ENCODE peak calls at places on chromosomes 4 and X, in four cellular contexts. X, P, U and I are unnamed samples.

GRCh38 chr4:48342559-48342878 is 1.2 kb downstream of the SLAIN2 start:
- DNase-seq in X (no peak), P (no peak), U (no peak), I (no peak)

GRCh38 chrX:148530464-148531077 is 30.2 kb downstream of the AFF2 start:
- DNase-seq in X (no peak), P (peak; percentile 5), U (no peak), I (no peak)

GRCh38 chrX:95076449-95076848 is 1402.4 kb downstream of the FAM133A start:
- DNase-seq in X (no peak), P (no peak), U (peak; percentile 2), I (no peak)

GRCh38 chr4:179040259-179040658 is 1598.0 kb upstream of the AGA start:
- DNase-seq in X (no peak), P (no peak), U (no peak), I (no peak)

GRCh38 chr4:56648245-56649151 is 32.6 kb downstream of the HOPX start:
- DNase-seq in X (no peak), P (no peak), U (no peak), I (no peak)

GRCh38 chr4:86926428-86927086 is 8.3 kb upstream of the AFF1 start:
- DNase-seq in X (no peak), P (peak; percentile 37), U (no peak), I (no peak)

GRCh38 chr4:164501074-164501473 is 252.9 kb upstream of the SMIM31 start:
- DNase-seq in X (no peak), P (no peak), U (no peak), I (no peak)

GRCh38 chr4:37471971-37472370 is 214.2 kb downstream of the RELL1 start:
- DNase-seq in X (no peak), P (no peak), U (no peak), I (no peak)

GRCh38 chrX:102599950-102600579 is 750 bp downstream of the ARMCX5 start:
- DNase-seq in X (no peak), P (no peak), U (no peak), I (no peak)

GRCh38 chr4:147481577-147482109 is 746 bp downstream of the EDNRA start:
- DNase-seq in X (no peak), P (no peak), U (no peak), I (no peak)

GRCh38 chrX:18674417-18674787 is 2.5 kb upstream of the RS1 start:
- DNase-seq in X (no peak), P (peak; percentile 23), U (no peak), I (no peak)

GRCh38 chrX:66677430-66677829 is 38.6 kb upstream of the EDA2R start:
- DNase-seq in X (no peak), P (no peak), U (no peak), I (no peak)

GRCh38 chr4:188127157-188127874 is 11.9 kb upstream of the TRIML1 start:
- DNase-seq in X (no peak), P (no peak), U (no peak), I (no peak)

GRCh38 chr4:181202249-181202648 is 1041.0 kb upstream of the TENM3 start:
- DNase-seq in X (no peak), P (no peak), U (peak; percentile 5), I (no peak)

GRCh38 chrX:75273483-75273882 is 402 bp upstream of the UPRT start:
- DNase-seq in X (no peak), P (peak; percentile 23), U (no peak), I (no peak)

GRCh38 chr4:77084019-77084604 is 8.3 kb upstream of the CCNI start:
- DNase-seq in X (no peak), P (no peak), U (no peak), I (no peak)

GRCh38 chr4:117324851-117325491 is 239.6 kb upstream of the TRAM1L1 start:
- DNase-seq in X (no peak), P (no peak), U (no peak), I (no peak)

GRCh38 chrX:115702982-115703381 is 142.0 kb downstream of the PLS3 start:
- DNase-seq in X (no peak), P (no peak), U (no peak), I (no peak)

GRCh38 chrX:123648028-123648810 is 84.6 kb downstream of the THOC2 start:
- DNase-seq in X (no peak), P (no peak), U (peak; percentile 81), I (no peak)

GRCh38 chrX:38166478-38167083 is 54.1 kb downstream of the SRPX start:
- DNase-seq in X (no peak), P (peak; percentile 12), U (peak; percentile 1), I (no peak)

GRCh38 chrX:103776586-103776985 is at the start of gene PLP1:
- DNase-seq in X (no peak), P (no peak), U (no peak), I (no peak)

GRCh38 chr4:166165829-166166420 is 292.9 kb downstream of the TLL1 start:
- DNase-seq in X (no peak), P (peak; percentile 39), U (peak; percentile 73), I (peak; percentile 11)
- TF ChIP-seq TAF1 in X (no peak), P (no peak), U (no peak), I (no peak)

DNA sequence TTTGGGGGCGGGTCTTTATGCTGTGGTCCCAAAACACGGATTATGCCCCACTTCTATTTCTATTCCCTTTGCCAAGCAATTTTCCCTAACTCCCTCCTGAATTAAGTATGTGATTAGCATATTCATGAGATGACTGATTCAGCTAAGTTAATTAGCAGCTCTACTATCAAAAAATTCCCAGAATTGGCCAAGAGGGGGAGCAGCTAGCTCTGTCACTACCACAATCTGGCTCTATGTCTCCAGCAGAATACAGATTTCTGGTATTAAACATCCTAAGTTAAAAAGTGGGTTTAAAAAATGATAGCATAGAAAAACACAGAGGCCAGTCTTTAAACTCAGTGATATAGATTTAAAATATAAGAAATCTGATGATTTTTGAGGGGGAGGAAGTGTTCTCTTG is 80.3 kb downstream of the GPC4 start:
- DNase-seq in X (no peak), P (peak; percentile 19), U (no peak), I (no peak)
- TF ChIP-seq TAF1 in X (no peak), P (no peak), U (no peak), I (no peak)

GRCh38 chrX:17247144-17247543 is 127.9 kb upstream of the NHS start:
- DNase-seq in X (no peak), P (no peak), U (no peak), I (no peak)
- TF ChIP-seq TAF1 in X (no peak), P (no peak), U (no peak), I (no peak)

DNA sequence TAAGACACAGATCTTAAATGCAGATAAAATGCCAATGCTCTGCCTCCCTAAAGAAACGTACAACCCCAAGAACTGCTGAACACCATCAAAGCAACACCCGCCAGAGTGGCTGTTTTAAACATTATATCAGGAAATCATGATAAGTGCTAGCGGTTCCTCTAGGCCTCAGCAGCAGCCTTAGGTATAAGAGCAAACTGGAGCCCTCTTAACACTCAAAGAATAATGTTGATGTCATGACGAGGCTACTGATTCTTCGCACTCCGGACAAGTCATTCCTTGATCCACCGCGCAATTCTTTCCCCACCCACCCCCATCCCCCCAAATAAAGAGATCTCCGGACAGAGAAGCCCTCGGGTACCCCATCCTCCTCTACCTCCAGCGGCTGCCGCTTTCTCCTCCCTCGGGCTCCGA is 507 bp downstream of the LIN54 start:
- DNase-seq in X (no peak), P (no peak), U (no peak), I (no peak)
- TF ChIP-seq TAF1 in X (no peak), P (no peak), U (no peak), I (no peak)

GRCh38 chr4:89146196-89146595 is 34.9 kb downstream of the TIGD2 start:
- DNase-seq in X (no peak), P (no peak), U (no peak), I (no peak)
- TF ChIP-seq TAF1 in X (no peak), P (no peak), U (no peak), I (no peak)

GRCh38 chr4:2591189-2591588 is 54.7 kb downstream of the FAM193A start:
- DNase-seq in X (no peak), P (no peak), U (no peak), I (no peak)

GRCh38 chr4:2588259-2588658 is 51.8 kb downstream of the FAM193A start:
- DNase-seq in X (no peak), P (no peak), U (no peak), I (no peak)

GRCh38 chr4:2586502-2586901 is 50.1 kb downstream of the FAM193A start:
- DNase-seq in X (no peak), P (no peak), U (no peak), I (no peak)

GRCh38 chr4:2583517-2583916 is 47.1 kb downstream of the FAM193A start:
- DNase-seq in X (no peak), P (no peak), U (no peak), I (no peak)

GRCh38 chr4:2587215-2587823 is 50.9 kb downstream of the FAM193A start:
- DNase-seq in X (no peak), P (no peak), U (no peak), I (no peak)
- TF ChIP-seq TAF1 in X (no peak), P (no peak), U (no peak), I (no peak)

DNA sequence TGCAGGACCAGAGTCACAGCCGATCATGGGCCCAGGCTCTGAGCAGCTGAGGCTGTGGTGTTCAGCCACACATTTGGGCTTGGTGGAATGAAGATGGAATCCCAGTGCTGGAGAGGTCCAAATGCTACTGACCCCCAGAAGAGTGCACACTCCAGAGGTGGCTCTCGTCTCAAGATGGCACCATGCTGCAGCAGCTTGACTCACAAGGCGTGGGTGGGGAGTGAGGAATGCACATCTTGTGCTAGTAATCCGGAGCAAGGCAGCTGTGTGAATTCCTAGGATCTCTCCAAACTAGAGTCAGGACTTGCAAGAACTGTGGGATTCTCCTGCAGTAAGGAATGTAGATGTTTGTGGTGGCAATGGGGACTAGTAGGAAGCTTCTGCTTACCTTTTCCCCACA is 28.7 kb downstream of the RAB28 start:
- DNase-seq in X (no peak), P (no peak), U (no peak), I (no peak)
- TF ChIP-seq TAF1 in X (no peak), P (no peak), U (no peak), I (no peak)